ENCODE peak calls at places on chromosomes 4 and X, in five cellular contexts. V, M, Z, N and K are unnamed samples.

GRCh38 chr4:8653326-8654000 is 60.9 kb downstream of the CPZ start:
- DNase-seq in M (no peak), V (no peak), N (no peak), Z (no peak), K (no peak)

GRCh38 chr4:105280338-105280809 is 133.7 kb downstream of the TET2 start:
- DNase-seq in V (peak), Z (no peak), N (no peak), M (no peak), K (peak)

GRCh38 chr4:94298725-94299252 is 43.8 kb downstream of the HPGDS start:
- DNase-seq in Z (no peak), V (no peak), N (no peak), M (no peak), K (no peak)

GRCh38 chr4:2083826-2084160 is 24.7 kb downstream of the NAT8L start:
- DNase-seq in Z (no peak), V (no peak), N (no peak), M (no peak), K (no peak)

GRCh38 chr4:8910100-8910821 is 38.6 kb upstream of the HMX1 start:
- DNase-seq in V (no peak), N (no peak), Z (no peak), M (no peak), K (no peak)

GRCh38 chr4:28724239-28724638 is 1863.6 kb downstream of the STIM2 start:
- DNase-seq in Z (no peak), V (no peak), N (no peak), M (no peak), K (no peak)

GRCh38 chrX:111100191-111100590 is 4.2 kb downstream of the PAK3 start:
- DNase-seq in Z (no peak), N (peak), V (peak), M (peak), K (peak)

GRCh38 chr4:109155112-109155511 is 147.3 kb downstream of the COL25A1 start:
- DNase-seq in N (no peak), Z (no peak), V (no peak), M (no peak), K (no peak)

GRCh38 chr4:128653514-128654420 is 155.7 kb upstream of the JADE1 start:
- DNase-seq in M (no peak), Z (no peak), N (peak), V (no peak), K (peak)

GRCh38 chr4:39976945-39977488 is 694 bp downstream of the PDS5A start:
- DNase-seq in Z (no peak), V (no peak), N (peak), M (peak), K (no peak)

GRCh38 chr4:29259556-29259955 is 1460.6 kb upstream of the PCDH7 start:
- DNase-seq in M (no peak), N (no peak), V (no peak), Z (no peak), K (no peak)

GRCh38 chr4:38804654-38805295 is at the start of gene TLR1:
- DNase-seq in M (peak), N (peak), Z (peak), V (peak), K (peak)
- H3K4me3 ChIP-seq in M (no peak), N (no peak), Z (peak), V (no peak), K (peak)

GRCh38 chr4:141654098-141654497 is 17.7 kb downstream of the IL15 start:
- DNase-seq in N (peak), V (peak), Z (no peak), M (peak), K (peak)
- TF ChIP-seq CTCF in N (peak), V (peak), Z (peak), M (peak), K (peak)

GRCh38 chr4:145679520-145679919 is 426 bp upstream of the C4orf51 start:
- DNase-seq in N (peak), M (peak), V (peak), Z (no peak), K (peak)

GRCh38 chr4:145680902-145681301 is 956 bp downstream of the C4orf51 start:
- DNase-seq in M (no peak), V (no peak), N (peak), Z (no peak), K (no peak)

GRCh38 chr4:145681956-145682355 is 2.0 kb downstream of the C4orf51 start:
- DNase-seq in M (no peak), V (peak), Z (no peak), N (no peak), K (no peak)

GRCh38 chr4:145681518-145681917 is 1.6 kb downstream of the C4orf51 start:
- DNase-seq in N (peak), M (no peak), V (peak), Z (no peak), K (no peak)

GRCh38 chr4:145679991-145680455 is at the start of gene C4orf51:
- DNase-seq in M (peak), V (peak), Z (no peak), N (peak), K (peak)
- H3K4me3 ChIP-seq in M (no peak), V (no peak), Z (no peak), N (no peak), K (no peak)

DNA sequence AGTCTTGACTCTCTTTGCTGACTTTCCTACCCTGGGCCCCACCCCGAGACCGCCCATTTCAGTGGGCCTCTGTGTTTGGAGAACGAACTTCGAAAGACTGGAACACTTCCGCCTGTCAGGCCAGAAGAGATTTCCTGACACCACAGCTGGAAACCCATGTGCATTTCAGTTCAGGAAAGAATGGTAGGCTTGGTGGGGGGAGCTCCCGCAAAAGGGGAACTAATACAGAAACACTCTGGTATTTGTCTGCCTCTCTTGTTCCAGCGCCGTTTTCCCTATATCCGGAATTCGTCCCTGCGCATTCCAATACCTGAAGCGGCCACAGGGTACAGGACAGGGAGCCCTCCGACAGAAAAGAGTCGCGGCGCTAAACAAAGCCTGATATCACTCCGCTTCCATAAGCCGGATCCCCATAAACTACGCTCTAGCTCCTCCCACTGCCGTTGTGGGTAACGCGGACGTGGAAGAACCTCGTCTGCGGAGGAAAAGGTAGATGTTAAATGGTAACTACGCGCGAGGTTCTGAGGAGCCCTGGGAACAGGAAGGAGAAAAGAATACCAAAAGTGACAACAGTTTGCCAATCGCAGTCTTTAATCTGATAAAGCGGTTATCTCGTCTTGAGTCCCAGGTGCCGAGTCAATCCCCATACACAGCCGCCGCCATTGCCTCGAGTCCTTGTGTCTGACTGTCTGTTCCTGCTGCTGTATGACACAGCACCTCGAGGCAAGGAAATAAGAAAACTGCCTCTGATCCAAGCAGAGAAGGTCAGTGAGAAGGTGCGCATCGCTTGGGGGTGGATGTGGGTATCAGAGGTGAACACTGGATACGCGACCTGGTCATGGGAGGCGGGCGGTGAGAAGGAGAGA is at the start of gene ARMCX5:
- DNase-seq in M (peak), V (peak), N (peak), Z (peak), K (peak)
- TF ChIP-seq CTCF in M (no peak), V (no peak), N (no peak), Z (no peak), K (no peak)

GRCh38 chr4:89751416-89751815 is 85.5 kb downstream of the SNCA start:
- DNase-seq in M (no peak), N (no peak), Z (no peak), V (no peak), K (no peak)
- H3K4me3 ChIP-seq in M (no peak), N (no peak), Z (no peak), V (no peak), K (no peak)

GRCh38 chrX:41447897-41448296 is 754 bp downstream of the NYX start:
- DNase-seq in V (no peak), Z (no peak), N (no peak), M (no peak), K (no peak)

GRCh38 chrX:41445171-41445570 is 2.0 kb upstream of the NYX start:
- DNase-seq in V (no peak), N (no peak), M (no peak), Z (no peak), K (no peak)

GRCh38 chrX:41445781-41446358 is 1.3 kb upstream of the NYX start:
- DNase-seq in Z (no peak), V (no peak), M (no peak), N (no peak), K (no peak)

GRCh38 chrX:41442824-41443560 is 4.2 kb upstream of the NYX start:
- DNase-seq in N (peak), Z (no peak), M (no peak), V (no peak), K (no peak)

DNA sequence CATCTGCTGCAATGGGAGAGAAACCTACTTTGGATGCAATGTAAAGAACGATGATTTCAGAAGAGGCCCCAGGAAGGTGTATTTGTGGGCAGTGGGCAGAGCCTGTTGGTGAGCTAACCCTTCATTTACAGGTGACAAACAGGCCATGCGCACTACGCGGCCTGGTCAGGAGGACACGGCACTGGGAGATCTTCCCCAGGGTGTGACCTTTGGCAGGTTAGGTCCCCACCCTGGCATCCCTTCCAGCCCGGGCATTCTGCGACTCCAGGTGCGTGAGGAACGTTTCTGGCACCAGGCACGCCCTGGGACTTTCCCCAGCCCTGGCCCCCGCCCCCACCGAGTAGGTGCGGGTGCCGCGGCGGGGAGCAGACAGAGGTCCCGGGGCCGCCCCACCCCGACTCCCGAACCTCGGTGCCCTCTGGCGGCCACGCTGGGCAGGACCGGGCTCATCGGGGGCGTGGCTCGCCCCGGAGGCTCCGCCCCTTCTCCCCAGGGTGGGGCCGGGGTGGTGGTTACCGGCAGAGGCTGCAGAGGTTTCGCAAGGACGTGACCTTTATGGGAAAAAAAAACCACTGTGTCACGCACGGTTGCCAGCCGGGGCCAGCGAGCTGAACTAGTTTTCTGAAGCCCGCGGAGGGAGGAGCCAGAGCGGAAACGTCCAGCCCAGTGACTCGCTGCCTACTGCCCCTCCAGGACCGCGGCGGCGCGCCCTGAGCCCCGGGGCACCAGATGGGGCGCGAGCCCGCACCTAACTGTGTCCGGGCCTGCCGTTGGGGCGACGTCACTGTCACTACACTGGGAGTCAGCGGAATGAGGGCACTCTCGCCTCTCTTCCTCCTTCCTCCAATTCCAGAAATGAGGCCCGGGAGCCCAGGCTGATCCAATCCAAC is 5.0 kb upstream of the NYX start:
- DNase-seq in N (peak), V (peak), M (peak), Z (peak), K (peak)
- TF ChIP-seq CTCF in N (peak), V (peak), M (peak), Z (peak), K (peak)